ENCODE peak calls at places on chromosomes 7 and 10, in nine cellular contexts. E is GM12878; Q is transverse colon; G is left ventricle myocardium inferior; K is HepG2; L is neuronal stem cell; X is spleen; V is esophagus squamous epithelium; A is CD8-positive, alpha-beta T cell. B is an unnamed sample. For H3K27me3, the result is how much of the 10 kb centered on the place peaks cover.

GRCh38 chr10:33127622-33128021 is 169.6 kb upstream of the ITGB1 start:
- DNase-seq in X (no peak), G (no peak), K (no peak), L (no peak), A (no peak), E (no peak), Q (no peak), V (no peak), B (no peak)

GRCh38 chr10:129074939-129075338 is 392.1 kb upstream of the MGMT start:
- DNase-seq in A (no peak), Q (no peak), L (no peak), K (no peak), V (no peak), E (no peak), X (no peak), G (no peak), B (no peak)

GRCh38 chr10:60290558-60290957 is 99.1 kb downstream of the ANK3 start:
- DNase-seq in Q (no peak), L (no peak), E (no peak), X (no peak), K (no peak), V (no peak), G (no peak), A (no peak), B (no peak)

GRCh38 chr10:31961675-31962074 is 33.0 kb upstream of the ARHGAP12 start:
- DNase-seq in K (no peak), V (no peak), X (no peak), E (no peak), L (no peak), Q (no peak), G (no peak), A (no peak), B (no peak)

GRCh38 chr10:10865913-10866312 is 151.8 kb upstream of the CELF2 start:
- DNase-seq in K (no peak), A (no peak), Q (no peak), G (no peak), L (no peak), V (no peak), X (no peak), E (no peak), B (no peak)

GRCh38 chr7:151769189-151769821 is 107.6 kb downstream of the PRKAG2 start:
- DNase-seq in K (no peak), A (no peak), Q (no peak), L (no peak), X (peak), E (peak), G (no peak), V (no peak), B (no peak)

GRCh38 chr7:41319601-41320000 is 383.3 kb downstream of the INHBA start:
- DNase-seq in A (no peak), V (no peak), G (no peak), X (no peak), L (no peak), K (no peak), E (no peak), Q (no peak), B (no peak)

GRCh38 chr10:132232553-132232949 is 45.8 kb downstream of the DPYSL4 start:
- DNase-seq in E (no peak), K (no peak), V (no peak), A (no peak), X (no peak), L (no peak), G (peak), Q (no peak), B (peak)

GRCh38 chr7:79268730-79269129 is 184.7 kb downstream of the MAGI2 start:
- DNase-seq in K (no peak), L (no peak), V (no peak), A (no peak), E (no peak), G (no peak), X (no peak), Q (no peak), B (no peak)

GRCh38 chr10:70726909-70727495 is 54.7 kb downstream of the ADAMTS14 start:
- DNase-seq in Q (no peak), V (no peak), L (no peak), E (no peak), K (no peak), G (no peak), A (no peak), X (no peak), B (no peak)

GRCh38 chr7:54961391-54961790 is 57.4 kb upstream of the EGFR start:
- DNase-seq in L (no peak), X (no peak), K (no peak), E (no peak), A (no peak), V (no peak), Q (no peak), G (no peak), B (no peak)

GRCh38 chr10:44292390-44293002 is 92.4 kb downstream of the CXCL12 start:
- DNase-seq in E (no peak), Q (no peak), G (no peak), V (no peak), L (no peak), K (no peak), X (no peak), A (no peak), B (no peak)

GRCh38 chr7:101736077-101736476 is 81.3 kb upstream of the CUX1 start:
- DNase-seq in L (no peak), K (no peak), X (no peak), G (no peak), E (no peak), A (no peak), V (no peak), Q (no peak), B (no peak)

GRCh38 chr7:95543312-95543711 is 53.0 kb downstream of the PDK4 start:
- DNase-seq in K (no peak), X (no peak), Q (no peak), V (no peak), L (no peak), G (no peak), A (no peak), E (no peak), B (no peak)

GRCh38 chr7:66905689-66906088 is 15.3 kb upstream of the TMEM248 start:
- DNase-seq in A (no peak), L (no peak), Q (no peak), E (no peak), G (no peak), K (no peak), X (no peak), V (no peak), B (no peak)

GRCh38 chr10:110151467-110151866 is 55.9 kb upstream of the MXI1 start:
- DNase-seq in L (no peak), K (no peak), Q (peak), V (no peak), G (no peak), A (no peak), X (no peak), E (no peak), B (no peak)

GRCh38 chr10:3757638-3758490 is 27.1 kb downstream of the KLF6 start:
- DNase-seq in K (no peak), V (no peak), G (no peak), E (peak), L (no peak), Q (no peak), X (peak), A (no peak), B (no peak)

GRCh38 chr7:95596183-95597135 is at the start of gene PDK4:
- DNase-seq in G (peak), K (no peak), V (peak), X (peak), L (peak), A (no peak), Q (peak), E (no peak), B (peak)

GRCh38 chr10:86942441-86943315 is 14.7 kb downstream of the MMRN2 start:
- DNase-seq in Q (no peak), V (no peak), K (no peak), E (no peak), X (peak), L (no peak), G (no peak), A (no peak), B (peak)

GRCh38 chr10:115844592-115844991 is 428.4 kb downstream of the GFRA1 start:
- DNase-seq in G (no peak), V (no peak), K (no peak), E (no peak), X (no peak), L (no peak), A (no peak), Q (no peak), B (no peak)

GRCh38 chr10:3992374-3993178 is 207.6 kb upstream of the KLF6 start:
- DNase-seq in K (no peak), E (no peak), A (no peak), L (peak), X (no peak), V (no peak), Q (no peak), G (no peak), B (no peak)

GRCh38 chr10:125925244-125925834 is 29.0 kb downstream of the FANK1 start:
- DNase-seq in G (no peak), Q (no peak), V (no peak), E (no peak), X (no peak), A (no peak), L (no peak), K (no peak), B (no peak)

GRCh38 chr7:120550494-120551048 is 277.6 kb downstream of the KCND2 start:
- DNase-seq in V (no peak), X (no peak), K (no peak), Q (no peak), G (no peak), A (no peak), E (no peak), L (no peak), B (no peak)

GRCh38 chr7:87564290-87564963 is 36.3 kb downstream of the ABCB1 start:
- DNase-seq in V (no peak), A (no peak), Q (peak), K (peak), G (no peak), L (peak), X (no peak), E (no peak), B (no peak)

DNA sequence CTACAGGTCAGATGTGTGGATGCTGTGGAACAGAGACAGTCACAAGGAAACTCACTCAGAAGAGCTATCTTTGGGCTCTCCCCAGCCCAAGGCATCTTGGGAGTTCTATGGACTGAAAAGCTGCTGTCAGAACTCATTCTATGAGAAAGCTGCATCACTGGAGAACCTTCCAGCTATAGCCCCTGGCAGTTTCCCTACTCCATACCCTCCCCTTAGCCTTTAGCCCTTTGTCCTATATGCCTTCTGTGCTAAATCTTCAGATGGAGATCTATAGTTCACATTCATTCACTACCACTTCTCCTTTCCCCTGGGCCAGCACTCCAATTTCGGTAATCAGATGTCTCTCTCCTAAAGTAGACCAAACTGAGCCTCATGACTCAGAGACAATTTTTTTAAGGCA is 6.9 kb downstream of the WNT8B start:
- DNase-seq in Q (no peak), X (no peak), K (no peak), V (no peak), A (no peak), G (no peak), E (no peak), L (no peak), B (no peak)
- H3K27ac ChIP-seq in Q (no peak), X (no peak), K (no peak), V (no peak), A (no peak), G (no peak), E (no peak), L (no peak), B (no peak)

GRCh38 chr7:1004018-1004880 is 21.3 kb downstream of the CYP2W1 start:
- DNase-seq in E (no peak), K (no peak), V (no peak), X (no peak), A (no peak), L (no peak), G (no peak), Q (no peak), B (no peak)

GRCh38 chr7:999149-999883 is 16.3 kb downstream of the CYP2W1 start:
- DNase-seq in L (no peak), V (no peak), X (no peak), Q (no peak), K (no peak), A (no peak), E (no peak), G (no peak), B (no peak)

GRCh38 chr7:999921-1000593 is 17.1 kb downstream of the CYP2W1 start:
- DNase-seq in Q (no peak), K (no peak), L (no peak), E (peak), A (no peak), G (no peak), X (no peak), V (no peak), B (no peak)

GRCh38 chr7:997404-998395 is 14.7 kb downstream of the CYP2W1 start:
- DNase-seq in L (no peak), A (no peak), X (no peak), Q (peak), V (no peak), E (no peak), G (no peak), K (no peak), B (no peak)

GRCh38 chr7:1000594-1000935 is 17.6 kb downstream of the CYP2W1 start:
- DNase-seq in L (no peak), X (no peak), G (no peak), V (no peak), E (no peak), K (no peak), A (no peak), Q (no peak), B (no peak)
- H3K4me3 ChIP-seq in L (no peak), X (no peak), G (no peak), V (no peak), E (no peak), K (no peak), A (no peak), Q (no peak), B (no peak)

DNA sequence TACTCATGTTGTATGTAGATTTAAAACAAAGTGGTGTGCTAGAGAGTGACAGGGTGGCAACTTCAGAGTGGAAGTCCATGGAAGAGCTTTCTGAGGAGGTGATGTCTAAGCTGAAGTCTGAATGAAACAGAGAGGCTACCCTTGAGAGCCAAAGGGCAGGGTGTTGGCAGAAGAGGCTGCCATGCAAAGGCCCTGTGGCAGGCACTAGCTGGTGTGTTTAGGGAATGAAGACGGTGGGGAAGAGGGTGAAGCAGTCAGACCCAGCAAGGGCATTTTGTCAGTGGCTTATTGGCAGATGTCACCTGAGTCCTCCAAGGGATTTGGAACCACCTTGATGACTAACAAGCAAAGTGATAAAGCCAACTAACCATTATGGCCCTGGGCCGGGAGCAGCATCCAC is 3.7 kb upstream of the CAMK2B start:
- DNase-seq in L (no peak), V (no peak), G (no peak), K (no peak), E (no peak), A (no peak), X (no peak), Q (no peak), B (no peak)
- H3K27me3 ChIP-seq in L (under half), V (under half), G (under half), K (under half), E (under half), A (under half), X (under half), Q (under half), B (under half)

GRCh38 chr10:79070611-79071534 is 2.1 kb downstream of the ZMIZ1 start:
- DNase-seq in E (no peak), G (peak), V (peak), K (peak), L (peak), Q (peak), X (peak), A (no peak), B (peak)

GRCh38 chr10:79072041-79072441 is 3.3 kb downstream of the ZMIZ1 start:
- DNase-seq in X (no peak), G (no peak), L (no peak), Q (no peak), V (no peak), E (no peak), K (no peak), A (no peak), B (peak)

GRCh38 chr10:79070091-79070610 is 1.4 kb downstream of the ZMIZ1 start:
- DNase-seq in E (no peak), V (no peak), A (no peak), K (no peak), Q (peak), X (peak), G (peak), L (peak), B (no peak)

GRCh38 chr10:79072994-79073654 is 4.4 kb downstream of the ZMIZ1 start:
- DNase-seq in K (no peak), G (no peak), V (no peak), X (no peak), E (no peak), Q (no peak), L (no peak), A (no peak), B (no peak)

GRCh38 chr10:79071535-79071923 is 2.8 kb downstream of the ZMIZ1 start:
- DNase-seq in V (no peak), A (no peak), X (no peak), G (no peak), K (peak), Q (no peak), E (no peak), L (peak), B (no peak)
- H3K27ac ChIP-seq in V (peak), A (no peak), X (peak), G (peak), K (peak), Q (peak), E (no peak), L (peak), B (peak)